ENCODE peak calls at places on chromosomes 13 and 19, in five cellular contexts. C, U, O, N and Z are unnamed samples.

GRCh38 chr13:45925151-45925550 is 73.6 kb upstream of the SIAH3 start:
- DNase-seq in C (no peak), N (no peak), O (no peak), U (no peak), Z (no peak)

GRCh38 chr19:36772341-36773222 is at the start of gene ZNF850:
- DNase-seq in O (peak), C (peak), N (peak), U (peak), Z (peak)

GRCh38 chr19:2235396-2236284 is 489 bp downstream of the PLEKHJ1 start:
- DNase-seq in C (peak), U (peak), N (no peak), O (no peak), Z (no peak)

GRCh38 chr13:35292329-35292728 is 184.2 kb downstream of the MAB21L1 start:
- DNase-seq in O (no peak), U (no peak), N (no peak), C (no peak), Z (no peak)

GRCh38 chr19:17779281-17779930 is 15.5 kb upstream of the B3GNT3 start:
- DNase-seq in N (no peak), C (no peak), O (peak), U (no peak), Z (peak)

GRCh38 chr19:58305932-58306323 is 751 bp downstream of the ERVK3-1 start:
- DNase-seq in N (no peak), O (no peak), U (no peak), C (no peak), Z (no peak)

GRCh38 chr13:29362849-29363604 is 232.5 kb downstream of the SLC7A1 start:
- DNase-seq in U (peak), N (peak), O (peak), C (peak), Z (peak)

GRCh38 chr13:28219408-28220099 is 81.2 kb downstream of the PAN3 start:
- DNase-seq in O (no peak), N (no peak), C (no peak), U (no peak), Z (no peak)

GRCh38 chr19:8512115-8512967 is 1.6 kb downstream of the ZNF414 start:
- DNase-seq in O (no peak), U (no peak), N (no peak), C (no peak), Z (peak)

GRCh38 chr13:60583911-60584753 is 187.1 kb downstream of the TDRD3 start:
- DNase-seq in N (peak), U (no peak), O (no peak), C (no peak), Z (peak)

GRCh38 chr19:16654621-16655020 is 5.3 kb downstream of the SMIM7 start:
- DNase-seq in N (no peak), U (no peak), C (no peak), O (no peak), Z (no peak)

GRCh38 chr19:41327076-41327475 is 17.1 kb downstream of the CCDC97 start:
- DNase-seq in O (no peak), U (no peak), N (no peak), C (no peak), Z (peak)

GRCh38 chr19:13060964-13061927 is 41.4 kb downstream of the LYL1 start:
- DNase-seq in C (peak), O (peak), U (peak), N (no peak), Z (peak)

GRCh38 chr13:34076943-34077703 is 259.2 kb downstream of the RFC3 start:
- DNase-seq in U (no peak), O (no peak), N (no peak), C (peak), Z (peak)

GRCh38 chr13:110099922-110100321 is 207.0 kb downstream of the COL4A1 start:
- DNase-seq in O (no peak), N (no peak), U (no peak), C (no peak), Z (no peak)

GRCh38 chr19:43634877-43635560 is 4.6 kb downstream of the CADM4 start:
- DNase-seq in C (no peak), N (no peak), O (peak), U (no peak), Z (no peak)

GRCh38 chr19:47100290-47100689 is 13.3 kb downstream of the ZC3H4 start:
- DNase-seq in N (no peak), U (no peak), O (no peak), C (no peak), Z (no peak)

GRCh38 chr13:51895906-51896888 is 34.4 kb downstream of the CCDC70 start:
- DNase-seq in O (peak), C (no peak), N (peak), U (peak), Z (peak)

GRCh38 chr19:1373042-1373533 is 10.6 kb upstream of the NDUFS7 start:
- DNase-seq in O (no peak), N (no peak), C (no peak), U (no peak), Z (no peak)

GRCh38 chr19:18878858-18879578 is 16.9 kb downstream of the CERS1 start:
- DNase-seq in C (no peak), U (no peak), N (no peak), O (no peak), Z (no peak)

GRCh38 chr13:74210693-74211393 is 76.6 kb upstream of the KLF12 start:
- DNase-seq in C (peak), O (no peak), U (no peak), N (peak), Z (peak)

GRCh38 chr19:42436006-42436405 is 6.7 kb downstream of the CXCL17 start:
- DNase-seq in O (no peak), N (no peak), C (no peak), U (no peak), Z (peak)

GRCh38 chr13:20796791-20797513 is 23.2 kb upstream of the EEF1AKMT1 start:
- DNase-seq in U (no peak), N (no peak), C (no peak), O (no peak), Z (peak)

GRCh38 chr19:32041681-32042292 is 303.6 kb upstream of the ZNF507 start:
- DNase-seq in N (no peak), O (peak), C (no peak), U (peak), Z (no peak)

GRCh38 chr13:22812793-22813192 is 368.0 kb upstream of the SGCG start:
- DNase-seq in U (no peak), C (no peak), N (no peak), O (no peak), Z (no peak)

GRCh38 chr13:35712907-35713685 is 236.6 kb upstream of the MAB21L1 start:
- DNase-seq in U (no peak), O (no peak), N (no peak), C (no peak), Z (peak)

GRCh38 chr13:94267581-94267980 is 211.9 kb downstream of the DCT start:
- DNase-seq in U (no peak), N (no peak), C (peak), O (no peak), Z (no peak)

GRCh38 chr13:24203726-24204295 is 43.3 kb downstream of the SPATA13 start:
- DNase-seq in O (no peak), U (no peak), N (no peak), C (no peak), Z (peak)

GRCh38 chr13:32278456-32278855 is 36.7 kb downstream of the ZAR1L start:
- DNase-seq in O (no peak), C (no peak), U (no peak), N (peak), Z (peak)

GRCh38 chr13:74575729-74576125 is 441.5 kb upstream of the KLF12 start:
- DNase-seq in O (peak), U (peak), N (no peak), C (no peak), Z (peak)

GRCh38 chr19:4501691-4502090 is 16.6 kb downstream of the PLIN4 start:
- DNase-seq in U (no peak), O (no peak), N (no peak), C (no peak), Z (no peak)

GRCh38 chr13:101576977-101577376 is 124.5 kb downstream of the ITGBL1 start:
- DNase-seq in C (no peak), U (no peak), O (no peak), N (no peak), Z (no peak)

GRCh38 chr13:41723136-41723535 is 237.8 kb downstream of the VWA8 start:
- DNase-seq in C (no peak), N (no peak), U (no peak), O (no peak), Z (no peak)

GRCh38 chr13:52738719-52739467 is 727 bp downstream of the CNMD start:
- DNase-seq in U (peak), O (peak), N (no peak), C (no peak), Z (peak)

GRCh38 chr13:50130686-50131051 is 115.4 kb downstream of the KCNRG start:
- DNase-seq in U (peak), O (peak), N (peak), C (no peak), Z (peak)